ENCODE peak calls at places on chromosomes 4 and X, in six cellular contexts. F, W, X, H, G and S are unnamed samples. For H3K36me3, the result is how much of the 10 kb centered on the place peaks cover.

GRCh38 chr4:7135389-7135746 is 57.0 kb upstream of the SORCS2 start:
- DNase-seq in F (no peak), W (no peak), X (no peak), H (peak), G (no peak), S (no peak)

GRCh38 chr4:77636902-77637301 is 31.3 kb downstream of the CXCL13 start:
- DNase-seq in F (no peak), W (no peak), X (no peak), H (peak), G (no peak), S (peak)

GRCh38 chrX:41785685-41786084 is 61.7 kb downstream of the GPR82 start:
- DNase-seq in F (no peak), W (no peak), X (no peak), H (peak), G (no peak), S (peak)

GRCh38 chr4:12050357-12050756 is 621.7 kb upstream of the HS3ST1 start:
- DNase-seq in F (no peak), W (no peak), X (no peak), H (no peak), G (no peak), S (no peak)

GRCh38 chr4:10115657-10116624 is 658 bp downstream of the WDR1 start:
- DNase-seq in F (no peak), W (no peak), X (peak), H (no peak), G (no peak), S (peak)

GRCh38 chrX:100731441-100732281 is at the start of gene SYTL4:
- DNase-seq in F (no peak), W (peak), X (peak), H (no peak), G (peak), S (no peak)

GRCh38 chrX:140163376-140164159 is 198.2 kb upstream of the CXorf66 start:
- DNase-seq in F (no peak), W (no peak), X (no peak), H (peak), G (no peak), S (no peak)

GRCh38 chr4:107094332-107094731 is 58.2 kb upstream of the DKK2 start:
- DNase-seq in F (no peak), W (no peak), X (no peak), H (peak), G (no peak), S (peak)

GRCh38 chr4:54676062-54676461 is 18.3 kb downstream of the KIT start:
- DNase-seq in F (no peak), W (no peak), X (no peak), H (no peak), G (no peak), S (no peak)

GRCh38 chr4:73311428-73311827 is 52.8 kb upstream of the ANKRD17 start:
- DNase-seq in F (no peak), W (no peak), X (no peak), H (peak), G (no peak), S (peak)

GRCh38 chr4:132297346-132297745 is 851.7 kb upstream of the PCDH10 start:
- DNase-seq in F (no peak), W (no peak), X (no peak), H (peak), G (no peak), S (no peak)

GRCh38 chr4:164892018-164892417 is 15.0 kb downstream of the APELA start:
- DNase-seq in F (no peak), W (no peak), X (no peak), H (no peak), G (no peak), S (no peak)

GRCh38 chr4:94472056-94472826 is 20.5 kb downstream of the PDLIM5 start:
- DNase-seq in F (no peak), W (no peak), X (no peak), H (peak), G (no peak), S (peak)

GRCh38 chr4:135240796-135241195 is 1039.2 kb upstream of the PABPC4L start:
- DNase-seq in F (no peak), W (no peak), X (no peak), H (no peak), G (no peak), S (no peak)

GRCh38 chr4:150782311-150782710 is 200.4 kb downstream of the MAB21L2 start:
- DNase-seq in F (peak), W (no peak), X (no peak), H (peak), G (no peak), S (no peak)

GRCh38 chr4:119268466-119268865 is 53.5 kb downstream of the FABP2 start:
- DNase-seq in F (no peak), W (no peak), X (no peak), H (no peak), G (no peak), S (peak)

GRCh38 chrX:153970398-153971123 is 1.1 kb downstream of the HCFC1 start:
- DNase-seq in F (peak), W (peak), X (peak), H (peak), G (no peak), S (no peak)

GRCh38 chr4:81786063-81786763 is 314.5 kb upstream of the RASGEF1B start:
- DNase-seq in F (no peak), W (no peak), X (no peak), H (no peak), G (no peak), S (no peak)

GRCh38 chrX:130015181-130015580 is 32.7 kb downstream of the BCORL1 start:
- DNase-seq in F (no peak), W (no peak), X (no peak), H (no peak), G (no peak), S (no peak)

GRCh38 chr4:72569719-72570235 is 756 bp upstream of the ADAMTS3 start:
- DNase-seq in F (no peak), W (no peak), X (no peak), H (no peak), G (no peak), S (peak)

GRCh38 chr4:29571322-29571721 is 1148.8 kb upstream of the PCDH7 start:
- DNase-seq in F (no peak), W (no peak), X (no peak), H (no peak), G (no peak), S (no peak)

GRCh38 chrX:132271330-132271729 is 52.1 kb upstream of the RAP2C start:
- DNase-seq in F (no peak), W (no peak), X (no peak), H (no peak), G (no peak), S (peak)

GRCh38 chrX:105765691-105766090 is 56.6 kb upstream of the NRK start:
- DNase-seq in F (no peak), W (no peak), X (no peak), H (no peak), G (no peak), S (no peak)

GRCh38 chr4:133839326-133839725 is 362.3 kb downstream of the PABPC4L start:
- DNase-seq in F (no peak), W (no peak), X (no peak), H (no peak), G (no peak), S (no peak)

GRCh38 chr4:170145120-170145519 is 55.4 kb upstream of the AADAT start:
- DNase-seq in F (no peak), W (no peak), X (no peak), H (no peak), G (no peak), S (no peak)

GRCh38 chr4:151361966-151362365 is 36.6 kb upstream of the SH3D19 start:
- DNase-seq in F (no peak), W (no peak), X (no peak), H (no peak), G (no peak), S (no peak)

GRCh38 chr4:8035371-8035780 is 95.7 kb upstream of the AFAP1 start:
- DNase-seq in F (no peak), W (no peak), X (no peak), H (peak), G (no peak), S (peak)

GRCh38 chr4:112060212-112060611 is 85.0 kb upstream of the FAM241A start:
- DNase-seq in F (no peak), W (no peak), X (no peak), H (no peak), G (no peak), S (peak)

GRCh38 chr4:5157721-5158390 is 106.6 kb downstream of the STK32B start:
- DNase-seq in F (no peak), W (no peak), X (no peak), H (peak), G (no peak), S (no peak)

GRCh38 chrX:16628954-16629595 is 20.9 kb upstream of the S100G start:
- DNase-seq in F (no peak), W (no peak), X (no peak), H (peak), G (no peak), S (no peak)

GRCh38 chr4:47714269-47714668 is 123.6 kb downstream of the CORIN start:
- DNase-seq in F (no peak), W (no peak), X (no peak), H (no peak), G (no peak), S (no peak)

DNA sequence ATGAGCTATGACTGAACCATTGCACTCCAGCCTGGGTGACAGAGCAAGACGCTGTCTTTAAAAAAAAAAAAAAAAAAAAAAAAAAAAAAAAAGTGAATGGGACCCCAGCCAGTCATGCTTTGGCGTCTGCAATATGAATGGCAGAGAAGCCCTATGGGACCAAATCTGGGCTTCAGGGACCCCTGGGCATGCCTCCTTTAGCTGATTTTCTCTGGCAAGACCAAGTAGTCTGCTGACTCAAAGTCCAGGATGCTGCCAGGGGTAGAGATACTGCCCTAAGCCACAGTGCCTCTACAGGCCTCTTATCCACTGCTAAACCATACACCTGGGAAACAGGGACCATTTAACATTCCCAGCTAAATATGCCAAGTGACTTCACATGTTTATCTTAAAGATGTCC is 6.0 kb downstream of the RPS4X start:
- DNase-seq in F (no peak), W (no peak), X (no peak), H (no peak), G (no peak), S (no peak)
- H3K36me3 ChIP-seq in F (half or more), W (under half), X (half or more), H (under half), G (under half), S (under half)

DNA sequence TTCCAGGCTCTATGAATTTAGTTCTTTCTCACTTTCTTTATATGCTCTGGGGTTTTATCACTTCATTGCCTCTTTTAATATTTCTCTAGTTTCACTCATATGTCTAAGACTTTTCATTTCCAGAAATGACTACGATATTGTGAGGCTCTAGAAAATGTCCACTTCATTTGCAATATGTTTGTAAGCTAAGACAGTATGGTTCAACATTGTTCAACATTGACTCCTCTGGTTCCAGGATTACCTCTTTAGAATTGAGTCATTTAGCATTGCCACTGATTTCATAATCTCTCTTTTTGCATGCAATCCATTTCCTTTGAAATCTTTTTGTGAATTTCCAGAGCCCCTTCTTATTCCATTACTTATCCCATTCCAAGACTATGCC is 32.3 kb downstream of the BBS12 start:
- DNase-seq in F (no peak), W (no peak), X (no peak), H (peak), G (no peak), S (peak)
- H3K4me3 ChIP-seq in F (no peak), W (no peak), X (no peak), H (no peak), G (no peak), S (no peak)

DNA sequence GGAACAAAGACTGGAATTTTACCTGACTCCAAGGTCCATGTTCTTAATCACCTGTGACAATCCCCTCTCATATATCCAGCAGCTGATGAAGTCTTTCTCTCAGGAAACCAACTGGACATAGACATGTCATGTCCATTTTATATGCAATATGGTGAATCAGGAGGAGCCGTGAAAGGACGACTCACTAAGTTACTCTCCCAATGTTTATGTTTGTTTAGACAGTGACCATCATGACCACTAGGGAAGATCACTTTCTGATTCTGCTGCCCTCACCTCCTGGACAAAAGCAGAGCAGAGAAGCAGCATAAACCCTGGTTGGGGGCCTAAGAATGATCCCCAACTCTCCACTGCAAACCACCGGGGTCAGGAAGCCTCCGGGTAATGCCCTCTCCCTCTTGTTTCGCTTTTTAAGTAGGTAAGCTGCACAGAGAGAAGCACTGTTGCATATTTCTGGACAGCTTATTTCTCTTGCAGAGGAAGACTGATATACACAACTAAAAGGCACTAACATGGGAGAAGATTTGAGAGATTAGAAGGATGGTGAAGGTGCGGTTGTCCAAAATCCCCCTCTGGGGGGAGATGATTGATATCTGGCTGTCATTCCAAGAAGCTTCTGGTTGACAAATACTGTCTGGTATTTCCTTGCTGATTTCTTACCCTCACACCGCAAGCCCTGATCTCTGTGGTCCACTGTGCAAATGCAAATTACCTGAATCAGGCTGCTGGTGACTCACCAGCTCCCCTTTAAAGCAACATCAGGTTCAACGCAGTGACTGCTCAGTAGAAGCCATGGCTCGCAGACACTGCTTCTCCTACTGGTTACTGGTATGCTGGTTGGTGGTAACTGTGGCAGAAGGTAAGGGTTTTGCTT is at the start of gene ODAPH:
- DNase-seq in F (no peak), W (no peak), X (no peak), H (peak), G (no peak), S (peak)
- TF ChIP-seq CTCF in F (no peak), W (no peak), X (no peak), H (peak), G (no peak), S (no peak)

DNA sequence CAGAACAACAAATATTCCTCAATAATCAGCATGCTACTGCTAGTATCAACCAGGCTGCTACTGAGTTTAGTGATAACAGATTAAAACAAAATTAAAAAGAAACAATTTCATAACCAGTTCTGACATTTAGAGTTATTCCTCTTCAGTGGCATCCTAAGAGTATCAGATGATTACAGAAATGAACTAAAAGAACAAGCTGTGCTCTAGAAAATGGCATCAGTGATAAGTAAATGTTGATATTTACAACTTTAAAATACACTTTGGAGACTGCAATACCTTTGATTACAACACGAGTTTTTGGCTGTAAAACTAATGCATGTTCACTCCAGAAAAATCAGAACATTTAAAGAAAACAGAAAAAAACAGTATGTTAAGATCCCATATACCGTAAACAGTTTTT is 72.9 kb downstream of the ADGRA3 start:
- DNase-seq in F (no peak), W (no peak), X (no peak), H (no peak), G (no peak), S (no peak)
- H3K36me3 ChIP-seq in F (under half), W (under half), X (under half), H (under half), G (under half), S (under half)

GRCh38 chr4:121692261-121692660 is 4.5 kb downstream of the ANXA5 start:
- DNase-seq in F (no peak), W (no peak), X (no peak), H (no peak), G (no peak), S (no peak)

GRCh38 chr4:121696140-121696640 is 590 bp downstream of the ANXA5 start:
- DNase-seq in F (peak), W (peak), X (peak), H (peak), G (peak), S (peak)

GRCh38 chr4:121696641-121697461 is at the start of gene ANXA5:
- DNase-seq in F (peak), W (peak), X (peak), H (peak), G (peak), S (peak)

GRCh38 chr4:121690001-121690400 is 6.8 kb downstream of the ANXA5 start:
- DNase-seq in F (no peak), W (no peak), X (no peak), H (peak), G (no peak), S (peak)

GRCh38 chr4:121693450-121693849 is 3.3 kb downstream of the ANXA5 start:
- DNase-seq in F (no peak), W (no peak), X (no peak), H (peak), G (no peak), S (no peak)
- H3K4me3 ChIP-seq in F (no peak), W (no peak), X (no peak), H (peak), G (no peak), S (no peak)

GRCh38 chr4:186719925-186720694 is 3.5 kb downstream of the FAT1 start:
- DNase-seq in F (peak), W (no peak), X (no peak), H (no peak), G (no peak), S (no peak)
- TF ChIP-seq CTCF in F (peak), W (peak), X (no peak), H (peak), G (no peak), S (peak)